ENCODE peak calls at places on chromosomes 3 and 15, in five cellular contexts. One of them, this sample, is unnamed.
A peak's percentile ranks its signal among the peaks of the same experiment; 100 is the strongest.

GRCh38 chr15:84871428-84871985 is 13.0 kb upstream of the SLC28A1 start:
- DNase-seq in PC-3: no peak
- DNase-seq in neural progenitor cell: no peak
- DNase-seq in hepatocyte: no peak
- DNase-seq in PC-9: no peak
- DNase-seq in this sample: no peak

GRCh38 chr15:49468440-49468839 is 45.4 kb downstream of the FGF7 start:
- DNase-seq in PC-3: peak; percentile 61
- DNase-seq in neural progenitor cell: no peak
- DNase-seq in hepatocyte: peak; percentile 8
- DNase-seq in PC-9: no peak
- DNase-seq in this sample: no peak

GRCh38 chr15:40338921-40339620 is 1.7 kb downstream of the CCDC9B start:
- DNase-seq in PC-3: peak; percentile 99
- DNase-seq in neural progenitor cell: no peak
- DNase-seq in hepatocyte: no peak
- DNase-seq in PC-9: peak; percentile 95
- DNase-seq in this sample: peak; percentile 58

GRCh38 chr3:39146611-39147373 is 6.6 kb downstream of the CSRNP1 start:
- DNase-seq in PC-3: peak; percentile 97
- DNase-seq in neural progenitor cell: no peak
- DNase-seq in hepatocyte: peak; percentile 85
- DNase-seq in PC-9: peak; percentile 88
- DNase-seq in this sample: peak; percentile 98

GRCh38 chr3:58459160-58459559 is 25.5 kb upstream of the PDHB start:
- DNase-seq in PC-3: no peak
- DNase-seq in neural progenitor cell: no peak
- DNase-seq in hepatocyte: no peak
- DNase-seq in PC-9: no peak
- DNase-seq in this sample: no peak

GRCh38 chr3:133360476-133360875 is 39.4 kb upstream of the BFSP2 start:
- DNase-seq in PC-3: no peak
- DNase-seq in neural progenitor cell: no peak
- DNase-seq in hepatocyte: no peak
- DNase-seq in PC-9: no peak
- DNase-seq in this sample: no peak

GRCh38 chr3:122005033-122005565 is 16.9 kb downstream of the ILDR1 start:
- DNase-seq in PC-3: peak; percentile 20
- DNase-seq in neural progenitor cell: no peak
- DNase-seq in hepatocyte: no peak
- DNase-seq in PC-9: no peak
- DNase-seq in this sample: no peak

GRCh38 chr3:32557640-32558352 is 12.9 kb downstream of the DYNC1LI1 start:
- DNase-seq in PC-3: peak; percentile 25
- DNase-seq in neural progenitor cell: no peak
- DNase-seq in hepatocyte: peak; percentile 10
- DNase-seq in PC-9: no peak
- DNase-seq in this sample: no peak

GRCh38 chr15:59138243-59138642 is 33.3 kb downstream of the CCNB2 start:
- DNase-seq in PC-3: peak; percentile 47
- DNase-seq in neural progenitor cell: peak; percentile 63
- DNase-seq in hepatocyte: peak; percentile 48
- DNase-seq in PC-9: no peak
- DNase-seq in this sample: peak; percentile 29

GRCh38 chr3:134651347-134652041 is 672 bp upstream of the KY start:
- DNase-seq in PC-3: no peak
- DNase-seq in neural progenitor cell: peak; percentile 31
- DNase-seq in hepatocyte: peak; percentile 28
- DNase-seq in PC-9: no peak
- DNase-seq in this sample: no peak

GRCh38 chr15:69479971-69480370 is 27.4 kb downstream of the RPLP1 start:
- DNase-seq in PC-3: no peak
- DNase-seq in neural progenitor cell: no peak
- DNase-seq in hepatocyte: no peak
- DNase-seq in PC-9: no peak
- DNase-seq in this sample: no peak

GRCh38 chr15:69480932-69481331 is 28.3 kb downstream of the RPLP1 start:
- DNase-seq in PC-3: peak; percentile 33
- DNase-seq in neural progenitor cell: no peak
- DNase-seq in hepatocyte: no peak
- DNase-seq in PC-9: peak; percentile 95
- DNase-seq in this sample: no peak

GRCh38 chr15:69476704-69477473 is 24.3 kb downstream of the RPLP1 start:
- DNase-seq in PC-3: no peak
- DNase-seq in neural progenitor cell: no peak
- DNase-seq in hepatocyte: no peak
- DNase-seq in PC-9: no peak
- DNase-seq in this sample: no peak

GRCh38 chr15:69475769-69476358 is 23.2 kb downstream of the RPLP1 start:
- DNase-seq in PC-3: peak; percentile 80
- DNase-seq in neural progenitor cell: peak; percentile 74
- DNase-seq in hepatocyte: peak; percentile 87
- DNase-seq in PC-9: peak; percentile 67
- DNase-seq in this sample: peak; percentile 66

DNA sequence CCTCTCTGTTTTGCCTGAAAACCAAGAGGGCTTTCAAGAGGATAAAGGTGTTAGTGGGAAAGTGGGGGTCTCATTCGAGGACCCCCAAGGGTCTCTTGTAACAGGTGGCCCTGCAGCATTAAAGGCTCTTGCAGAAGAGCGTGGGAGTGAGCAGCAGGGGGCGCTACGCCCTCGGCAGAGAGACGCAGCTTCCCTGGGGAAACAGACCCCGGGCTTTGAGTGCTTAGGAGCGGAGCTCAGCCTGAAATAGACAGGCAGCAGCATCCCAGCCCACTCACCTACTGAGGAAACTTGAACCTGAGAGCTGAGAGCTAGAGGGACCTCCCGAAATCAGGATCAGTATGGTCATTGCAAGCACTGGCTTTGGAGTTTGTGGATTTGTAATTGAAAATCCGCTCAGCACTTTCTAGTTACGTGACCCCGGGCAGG is 25.7 kb downstream of the RPLP1 start:
- DNase-seq in PC-3: peak; percentile 69
- DNase-seq in neural progenitor cell: peak; percentile 88
- DNase-seq in hepatocyte: peak; percentile 85
- DNase-seq in PC-9: no peak
- DNase-seq in this sample: peak; percentile 58
- H2AFZ ChIP-seq in PC-3: no peak overlapping the region
- H2AFZ ChIP-seq in neural progenitor cell: no peak overlapping the region
- H2AFZ ChIP-seq in hepatocyte: no peak overlapping the region
- H2AFZ ChIP-seq in PC-9: no peak overlapping the region
- H2AFZ ChIP-seq in this sample: no peak overlapping the region

DNA sequence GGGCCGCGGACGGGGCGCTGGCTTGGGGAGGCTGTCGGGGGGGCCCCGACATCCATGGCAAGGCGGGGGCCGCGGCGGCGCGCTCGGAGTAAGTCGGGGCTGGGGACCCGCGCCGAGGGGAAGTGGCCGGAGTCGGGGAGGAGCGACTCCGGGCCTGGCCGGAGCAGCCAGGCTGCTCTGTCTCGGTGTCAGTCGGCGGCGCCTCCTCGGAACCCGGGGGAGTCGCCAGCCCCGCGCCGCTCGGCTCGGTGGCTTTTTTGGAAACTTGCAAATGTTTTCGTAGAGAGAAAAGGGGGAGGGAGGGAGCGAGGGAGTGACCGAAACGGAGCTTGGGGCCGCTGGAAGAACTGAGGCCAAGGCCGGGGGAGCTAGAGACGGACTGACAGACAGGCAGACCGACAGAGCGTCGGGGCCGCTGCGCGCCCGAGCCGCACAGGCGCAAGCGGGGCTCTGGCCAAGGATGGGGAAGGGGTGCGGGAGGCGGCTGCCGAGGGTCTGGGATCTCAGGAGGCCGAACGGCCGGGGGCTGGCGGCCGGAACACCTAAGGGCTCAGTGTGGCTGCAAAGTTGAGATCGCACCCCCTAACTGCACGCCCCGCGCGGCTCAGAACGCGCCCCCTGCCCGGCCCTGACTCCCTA is 5.0 kb downstream of the PTH1R start:
- DNase-seq in PC-3: no peak
- DNase-seq in neural progenitor cell: peak; percentile 62
- DNase-seq in hepatocyte: peak; percentile 48
- DNase-seq in PC-9: no peak
- DNase-seq in this sample: peak; percentile 52
- TF ChIP-seq EZH2 in PC-3: peak; percentile 99
- TF ChIP-seq EZH2 in neural progenitor cell: peak; percentile 59
- TF ChIP-seq EZH2 in hepatocyte: peak; percentile 54
- TF ChIP-seq EZH2 in PC-9: peak; percentile 98
- TF ChIP-seq EZH2 in this sample: peak; percentile 99

GRCh38 chr3:52489453-52489852 is 5.7 kb upstream of the STAB1 start:
- DNase-seq in PC-3: no peak
- DNase-seq in neural progenitor cell: no peak
- DNase-seq in hepatocyte: no peak
- DNase-seq in PC-9: no peak
- DNase-seq in this sample: no peak
- H3K36me3 ChIP-seq in PC-3: peaks cover 19% of the 10 kb centered on the region
- H3K36me3 ChIP-seq in neural progenitor cell: no peaks in the 10 kb centered on the region
- H3K36me3 ChIP-seq in hepatocyte: no peaks in the 10 kb centered on the region
- H3K36me3 ChIP-seq in PC-9: no peaks in the 10 kb centered on the region
- H3K36me3 ChIP-seq in this sample: peaks cover 58% of the 10 kb centered on the region

GRCh38 chr15:68364660-68365035 is 67.3 kb downstream of the ITGA11 start:
- DNase-seq in PC-3: no peak
- DNase-seq in neural progenitor cell: no peak
- DNase-seq in hepatocyte: no peak
- DNase-seq in PC-9: no peak
- DNase-seq in this sample: no peak
- H2AFZ ChIP-seq in PC-3: no peak overlapping the region
- H2AFZ ChIP-seq in neural progenitor cell: no peak overlapping the region
- H2AFZ ChIP-seq in hepatocyte: no peak overlapping the region
- H2AFZ ChIP-seq in PC-9: no peak overlapping the region
- H2AFZ ChIP-seq in this sample: no peak overlapping the region

DNA sequence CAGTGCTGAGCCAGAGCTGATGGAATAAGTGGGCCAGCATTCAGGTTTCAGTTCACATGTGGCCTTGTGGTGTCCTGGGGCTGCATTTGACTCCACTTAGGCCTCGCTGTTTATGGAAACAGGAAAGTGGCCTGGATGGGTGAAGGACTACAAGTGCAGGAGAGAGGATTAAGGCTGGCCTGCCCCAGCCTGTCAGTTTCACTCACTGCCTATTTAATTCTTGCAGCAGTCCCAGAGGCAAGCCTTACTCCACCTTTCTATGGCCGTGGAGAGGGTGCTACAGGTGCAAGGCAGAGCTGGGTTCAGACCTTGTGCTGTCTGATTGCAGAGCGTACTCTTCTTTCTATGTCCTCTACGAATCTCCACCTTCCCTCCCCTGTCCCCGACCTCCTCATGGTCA is 37.7 kb downstream of the ABHD17C start:
- DNase-seq in PC-3: no peak
- DNase-seq in neural progenitor cell: no peak
- DNase-seq in hepatocyte: no peak
- DNase-seq in PC-9: no peak
- DNase-seq in this sample: no peak
- TF ChIP-seq EZH2 in PC-3: no peak
- TF ChIP-seq EZH2 in neural progenitor cell: no peak
- TF ChIP-seq EZH2 in hepatocyte: no peak
- TF ChIP-seq EZH2 in PC-9: no peak
- TF ChIP-seq EZH2 in this sample: no peak

DNA sequence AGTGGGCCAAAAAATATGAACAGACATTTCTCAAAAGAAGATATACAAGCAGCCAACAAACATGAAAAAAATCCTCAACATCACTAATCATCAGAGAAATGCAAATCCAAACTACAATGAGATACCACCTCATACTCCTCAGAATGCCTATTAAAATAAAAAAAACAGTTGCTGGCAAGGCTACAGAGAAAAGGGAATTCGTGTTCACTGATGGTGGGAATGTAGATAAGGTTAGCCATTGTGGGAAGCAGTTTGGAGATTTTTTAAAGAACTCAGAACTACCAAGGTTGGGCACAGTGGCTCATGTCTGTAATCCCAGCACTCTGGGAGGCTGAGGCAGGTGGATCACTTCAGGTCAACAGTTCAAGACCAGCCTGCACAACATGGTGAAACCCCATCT is 27.8 kb upstream of the C15orf40 start:
- DNase-seq in PC-3: no peak
- DNase-seq in neural progenitor cell: no peak
- DNase-seq in hepatocyte: no peak
- DNase-seq in PC-9: no peak
- DNase-seq in this sample: peak; percentile 52
- H3K36me3 ChIP-seq in PC-3: peaks cover 32% of the 10 kb centered on the region
- H3K36me3 ChIP-seq in neural progenitor cell: peaks cover 4% of the 10 kb centered on the region
- H3K36me3 ChIP-seq in hepatocyte: no peaks in the 10 kb centered on the region
- H3K36me3 ChIP-seq in PC-9: peaks cover 27% of the 10 kb centered on the region
- H3K36me3 ChIP-seq in this sample: peaks cover 2% of the 10 kb centered on the region

GRCh38 chr15:100879046-100879445 is 585 bp upstream of the ALDH1A3 start:
- DNase-seq in PC-3: no peak
- DNase-seq in neural progenitor cell: peak; percentile 65
- DNase-seq in hepatocyte: no peak
- DNase-seq in PC-9: no peak
- DNase-seq in this sample: peak; percentile 34

GRCh38 chr15:100880897-100881242 is 1.2 kb downstream of the ALDH1A3 start:
- DNase-seq in PC-3: no peak
- DNase-seq in neural progenitor cell: peak; percentile 16
- DNase-seq in hepatocyte: no peak
- DNase-seq in PC-9: no peak
- DNase-seq in this sample: no peak

GRCh38 chr15:100879461-100880138 is at the start of gene ALDH1A3:
- DNase-seq in PC-3: peak; percentile 93
- DNase-seq in neural progenitor cell: peak; percentile 56
- DNase-seq in hepatocyte: no peak
- DNase-seq in PC-9: peak; percentile 70
- DNase-seq in this sample: peak; percentile 70

GRCh38 chr15:100881573-100882336 is 2.1 kb downstream of the ALDH1A3 start:
- DNase-seq in PC-3: peak; percentile 12
- DNase-seq in neural progenitor cell: no peak
- DNase-seq in hepatocyte: no peak
- DNase-seq in PC-9: no peak
- DNase-seq in this sample: no peak

DNA sequence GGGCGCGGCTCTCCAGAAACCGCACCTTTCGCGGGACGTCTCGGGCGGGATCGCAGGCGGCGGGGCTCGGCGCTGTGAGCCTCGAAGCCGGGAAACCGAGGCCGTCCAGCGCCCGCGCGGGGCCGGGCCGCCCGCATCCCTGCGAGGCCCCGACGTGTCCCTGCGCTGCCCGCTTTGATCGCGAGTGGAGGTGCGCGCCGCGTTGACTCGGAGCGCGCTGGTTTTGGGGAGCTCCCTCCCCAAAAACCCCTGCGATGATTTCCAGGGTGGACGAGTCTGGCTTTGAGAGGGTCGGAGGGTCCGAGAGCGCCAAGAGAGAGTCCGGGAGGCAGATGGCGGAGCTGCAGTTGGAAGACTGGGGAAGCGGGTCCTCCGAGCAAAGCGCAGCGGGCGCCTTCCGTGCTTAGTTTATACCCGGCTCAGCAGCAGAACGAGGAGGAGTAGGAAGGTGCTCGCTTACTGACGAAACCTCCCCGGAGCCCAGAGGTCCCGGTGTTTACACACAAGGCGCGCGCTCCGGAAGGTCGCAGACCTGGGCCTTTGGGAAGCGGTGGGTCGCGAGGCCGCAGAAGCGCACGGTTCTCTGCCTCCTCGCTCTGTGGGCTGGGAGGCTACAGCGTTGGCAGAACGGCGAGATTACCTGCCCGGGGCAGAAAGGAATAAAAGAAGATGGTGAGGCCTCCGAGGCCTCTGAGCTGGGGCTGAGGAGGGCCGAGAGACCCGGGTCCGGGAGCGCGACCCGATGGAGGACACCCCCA is 687 bp downstream of the ALDH1A3 start:
- DNase-seq in PC-3: no peak
- DNase-seq in neural progenitor cell: peak; percentile 53
- DNase-seq in hepatocyte: no peak
- DNase-seq in PC-9: no peak
- DNase-seq in this sample: peak; percentile 48
- H2AFZ ChIP-seq in PC-3: no peak overlapping the region
- H2AFZ ChIP-seq in neural progenitor cell: peak overlapping the region; percentile 86
- H2AFZ ChIP-seq in hepatocyte: peak overlapping the region; percentile 58
- H2AFZ ChIP-seq in PC-9: no peak overlapping the region
- H2AFZ ChIP-seq in this sample: no peak overlapping the region